ENCODE peak calls at places on chromosome 2, in eight cellular contexts. One of them, this sample, is unnamed.

GRCh38 chr2:143903172-143903856 is 616.6 kb downstream of the ZEB2 start:
- DNase-seq in nephron progenitor cell: no peak
- DNase-seq in AG09319: no peak
- DNase-seq in GM12878: no peak
- DNase-seq in fibroblast of pulmonary artery: peak
- DNase-seq in pancreas: no peak
- DNase-seq in AG10803: peak
- DNase-seq in mammary epithelial cell: peak
- DNase-seq in this sample: no peak

GRCh38 chr2:169828141-169828811 is 1.0 kb downstream of the UBR3 start:
- DNase-seq in GM12878: peak
- DNase-seq in fibroblast of pulmonary artery: peak
- DNase-seq in pancreas: no peak
- DNase-seq in AG09319: no peak
- DNase-seq in mammary epithelial cell: peak
- DNase-seq in AG10803: peak
- DNase-seq in nephron progenitor cell: peak
- DNase-seq in this sample: peak

GRCh38 chr2:118231759-118232158 is 143.5 kb downstream of the INSIG2 start:
- DNase-seq in AG10803: no peak
- DNase-seq in mammary epithelial cell: no peak
- DNase-seq in GM12878: no peak
- DNase-seq in nephron progenitor cell: no peak
- DNase-seq in fibroblast of pulmonary artery: no peak
- DNase-seq in AG09319: no peak
- DNase-seq in pancreas: no peak
- DNase-seq in this sample: no peak

GRCh38 chr2:128162266-128162665 is 71.3 kb downstream of the UGGT1 start:
- DNase-seq in mammary epithelial cell: no peak
- DNase-seq in AG10803: no peak
- DNase-seq in pancreas: no peak
- DNase-seq in AG09319: no peak
- DNase-seq in GM12878: no peak
- DNase-seq in fibroblast of pulmonary artery: no peak
- DNase-seq in nephron progenitor cell: no peak
- DNase-seq in this sample: no peak

GRCh38 chr2:33500177-33500576 is 23.7 kb downstream of the RASGRP3 start:
- DNase-seq in GM12878: no peak
- DNase-seq in AG10803: no peak
- DNase-seq in fibroblast of pulmonary artery: no peak
- DNase-seq in mammary epithelial cell: no peak
- DNase-seq in nephron progenitor cell: no peak
- DNase-seq in pancreas: no peak
- DNase-seq in AG09319: no peak
- DNase-seq in this sample: no peak

GRCh38 chr2:2765176-2765800 is 434.2 kb upstream of the MYT1L start:
- DNase-seq in pancreas: no peak
- DNase-seq in AG10803: no peak
- DNase-seq in GM12878: no peak
- DNase-seq in nephron progenitor cell: no peak
- DNase-seq in fibroblast of pulmonary artery: no peak
- DNase-seq in mammary epithelial cell: no peak
- DNase-seq in AG09319: no peak
- DNase-seq in this sample: no peak

GRCh38 chr2:176093145-176093888 is 796 bp downstream of the HOXD13 start:
- DNase-seq in GM12878: no peak
- DNase-seq in fibroblast of pulmonary artery: no peak
- DNase-seq in AG09319: no peak
- DNase-seq in AG10803: no peak
- DNase-seq in mammary epithelial cell: no peak
- DNase-seq in nephron progenitor cell: peak
- DNase-seq in pancreas: no peak
- DNase-seq in this sample: no peak

GRCh38 chr2:168787782-168788376 is 14.6 kb upstream of the NOSTRIN start:
- DNase-seq in fibroblast of pulmonary artery: no peak
- DNase-seq in GM12878: no peak
- DNase-seq in pancreas: no peak
- DNase-seq in AG10803: no peak
- DNase-seq in mammary epithelial cell: no peak
- DNase-seq in AG09319: no peak
- DNase-seq in nephron progenitor cell: no peak
- DNase-seq in this sample: no peak

GRCh38 chr2:26457241-26457666 is 20.7 kb downstream of the OTOF start:
- DNase-seq in GM12878: no peak
- DNase-seq in pancreas: no peak
- DNase-seq in AG09319: no peak
- DNase-seq in nephron progenitor cell: no peak
- DNase-seq in AG10803: no peak
- DNase-seq in fibroblast of pulmonary artery: no peak
- DNase-seq in mammary epithelial cell: no peak
- DNase-seq in this sample: no peak

GRCh38 chr2:17972991-17973390 is 94.5 kb downstream of the KCNS3 start:
- DNase-seq in AG09319: no peak
- DNase-seq in nephron progenitor cell: no peak
- DNase-seq in GM12878: no peak
- DNase-seq in AG10803: no peak
- DNase-seq in pancreas: no peak
- DNase-seq in fibroblast of pulmonary artery: no peak
- DNase-seq in mammary epithelial cell: no peak
- DNase-seq in this sample: no peak

GRCh38 chr2:56199492-56199891 is 15.7 kb downstream of the CCDC85A start:
- DNase-seq in GM12878: no peak
- DNase-seq in mammary epithelial cell: peak
- DNase-seq in pancreas: no peak
- DNase-seq in nephron progenitor cell: no peak
- DNase-seq in AG10803: peak
- DNase-seq in AG09319: no peak
- DNase-seq in fibroblast of pulmonary artery: peak
- DNase-seq in this sample: peak

GRCh38 chr2:188979119-188979729 is 5.1 kb downstream of the COL3A1 start:
- DNase-seq in GM12878: no peak
- DNase-seq in AG10803: no peak
- DNase-seq in fibroblast of pulmonary artery: no peak
- DNase-seq in AG09319: no peak
- DNase-seq in mammary epithelial cell: no peak
- DNase-seq in nephron progenitor cell: no peak
- DNase-seq in pancreas: no peak
- DNase-seq in this sample: no peak

GRCh38 chr2:73925033-73925704 is 1.5 kb upstream of the DGUOK start:
- DNase-seq in mammary epithelial cell: no peak
- DNase-seq in fibroblast of pulmonary artery: no peak
- DNase-seq in AG10803: no peak
- DNase-seq in GM12878: no peak
- DNase-seq in nephron progenitor cell: no peak
- DNase-seq in AG09319: no peak
- DNase-seq in pancreas: no peak
- DNase-seq in this sample: no peak

GRCh38 chr2:29296585-29296984 is 181.4 kb downstream of the CLIP4 start:
- DNase-seq in mammary epithelial cell: no peak
- DNase-seq in fibroblast of pulmonary artery: no peak
- DNase-seq in nephron progenitor cell: no peak
- DNase-seq in pancreas: no peak
- DNase-seq in AG10803: no peak
- DNase-seq in AG09319: no peak
- DNase-seq in GM12878: no peak
- DNase-seq in this sample: no peak

GRCh38 chr2:29293830-29294438 is 178.7 kb downstream of the CLIP4 start:
- DNase-seq in mammary epithelial cell: peak
- DNase-seq in AG10803: peak
- DNase-seq in AG09319: no peak
- DNase-seq in GM12878: no peak
- DNase-seq in fibroblast of pulmonary artery: peak
- DNase-seq in nephron progenitor cell: peak
- DNase-seq in pancreas: peak
- DNase-seq in this sample: no peak

GRCh38 chr2:29290293-29291052 is 175.3 kb downstream of the CLIP4 start:
- DNase-seq in AG09319: no peak
- DNase-seq in nephron progenitor cell: no peak
- DNase-seq in mammary epithelial cell: no peak
- DNase-seq in pancreas: no peak
- DNase-seq in AG10803: no peak
- DNase-seq in fibroblast of pulmonary artery: no peak
- DNase-seq in GM12878: no peak
- DNase-seq in this sample: no peak

GRCh38 chr2:29295843-29296242 is 180.6 kb downstream of the CLIP4 start:
- DNase-seq in mammary epithelial cell: no peak
- DNase-seq in GM12878: no peak
- DNase-seq in pancreas: peak
- DNase-seq in nephron progenitor cell: peak
- DNase-seq in fibroblast of pulmonary artery: peak
- DNase-seq in AG10803: peak
- DNase-seq in AG09319: no peak
- DNase-seq in this sample: peak
- TF ChIP-seq CTCF in mammary epithelial cell: peak
- TF ChIP-seq CTCF in GM12878: peak
- TF ChIP-seq CTCF in pancreas: peak
- TF ChIP-seq CTCF in nephron progenitor cell: no peak
- TF ChIP-seq CTCF in fibroblast of pulmonary artery: peak
- TF ChIP-seq CTCF in AG10803: peak
- TF ChIP-seq CTCF in AG09319: peak
- TF ChIP-seq CTCF in this sample: peak

GRCh38 chr2:160377204-160377995 is 116.2 kb downstream of the RBMS1 start:
- DNase-seq in mammary epithelial cell: no peak
- DNase-seq in AG10803: no peak
- DNase-seq in pancreas: no peak
- DNase-seq in AG09319: no peak
- DNase-seq in fibroblast of pulmonary artery: peak
- DNase-seq in nephron progenitor cell: no peak
- DNase-seq in GM12878: no peak
- DNase-seq in this sample: no peak
- TF ChIP-seq CTCF in mammary epithelial cell: no peak
- TF ChIP-seq CTCF in AG10803: no peak
- TF ChIP-seq CTCF in pancreas: no peak
- TF ChIP-seq CTCF in AG09319: no peak
- TF ChIP-seq CTCF in fibroblast of pulmonary artery: peak
- TF ChIP-seq CTCF in nephron progenitor cell: no peak
- TF ChIP-seq CTCF in GM12878: no peak
- TF ChIP-seq CTCF in this sample: peak

GRCh38 chr2:218569661-218570500 is 1.2 kb downstream of the CNOT9 start:
- DNase-seq in nephron progenitor cell: no peak
- DNase-seq in AG09319: no peak
- DNase-seq in fibroblast of pulmonary artery: peak
- DNase-seq in mammary epithelial cell: peak
- DNase-seq in AG10803: peak
- DNase-seq in GM12878: no peak
- DNase-seq in pancreas: no peak
- DNase-seq in this sample: peak

GRCh38 chr2:218566296-218566695 is 1.9 kb downstream of the USP37 start:
- DNase-seq in AG09319: no peak
- DNase-seq in GM12878: no peak
- DNase-seq in pancreas: no peak
- DNase-seq in AG10803: no peak
- DNase-seq in nephron progenitor cell: no peak
- DNase-seq in mammary epithelial cell: no peak
- DNase-seq in fibroblast of pulmonary artery: no peak
- DNase-seq in this sample: no peak

GRCh38 chr2:218567797-218568189 is 358 bp downstream of the USP37 start:
- DNase-seq in nephron progenitor cell: no peak
- DNase-seq in fibroblast of pulmonary artery: no peak
- DNase-seq in pancreas: no peak
- DNase-seq in mammary epithelial cell: no peak
- DNase-seq in AG09319: no peak
- DNase-seq in AG10803: no peak
- DNase-seq in GM12878: no peak
- DNase-seq in this sample: peak

GRCh38 chr2:218569038-218569431 is 396 bp downstream of the CNOT9 start:
- DNase-seq in pancreas: peak
- DNase-seq in nephron progenitor cell: peak
- DNase-seq in mammary epithelial cell: peak
- DNase-seq in AG10803: peak
- DNase-seq in AG09319: no peak
- DNase-seq in GM12878: no peak
- DNase-seq in fibroblast of pulmonary artery: peak
- DNase-seq in this sample: peak

DNA sequence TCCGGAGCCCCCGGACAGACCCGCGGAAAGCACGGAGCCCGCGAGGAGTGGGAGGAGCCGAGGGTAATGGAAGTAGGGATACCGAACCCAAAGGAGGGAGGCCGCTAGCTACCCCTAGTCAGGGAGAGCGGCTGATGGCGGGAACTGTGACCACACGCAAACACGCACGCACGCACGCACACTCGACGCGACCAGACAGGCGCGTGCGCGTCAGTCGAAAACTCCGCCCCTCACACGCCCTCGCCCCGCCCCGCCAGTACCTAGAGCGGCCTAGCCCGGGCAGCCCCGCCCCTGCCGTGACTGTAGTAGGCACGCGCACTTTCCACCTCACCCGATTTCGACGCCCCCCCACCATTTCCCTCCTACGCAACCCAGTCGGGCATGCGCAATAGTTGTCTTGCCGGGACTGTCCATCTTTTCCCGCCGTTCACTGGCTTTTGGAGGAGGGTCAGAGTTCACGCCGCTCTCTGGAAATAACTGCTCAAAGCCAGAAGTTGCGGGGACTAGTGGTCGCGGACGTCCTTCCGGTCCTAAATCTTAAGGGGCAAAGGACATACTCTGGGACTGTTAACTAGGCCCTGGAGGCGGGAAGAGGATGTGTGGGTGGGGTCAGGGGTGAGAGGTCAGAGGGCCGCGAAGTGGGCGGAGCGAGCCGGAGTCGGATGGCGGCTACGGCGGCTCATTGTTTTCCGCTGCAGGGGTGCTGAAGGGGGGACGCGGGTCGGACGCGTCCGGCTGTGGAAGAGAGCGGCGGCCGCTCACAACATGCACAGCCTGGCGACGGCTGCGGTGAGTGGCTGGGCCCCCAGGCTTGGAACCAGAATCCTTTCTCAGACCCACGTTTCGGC is at the start of the genes CNOT9 and USP37:
- DNase-seq in GM12878: peak
- DNase-seq in nephron progenitor cell: peak
- DNase-seq in mammary epithelial cell: peak
- DNase-seq in fibroblast of pulmonary artery: peak
- DNase-seq in AG09319: peak
- DNase-seq in pancreas: peak
- DNase-seq in AG10803: peak
- DNase-seq in this sample: peak
- TF ChIP-seq CTCF in GM12878: no peak
- TF ChIP-seq CTCF in nephron progenitor cell: no peak
- TF ChIP-seq CTCF in mammary epithelial cell: no peak
- TF ChIP-seq CTCF in fibroblast of pulmonary artery: no peak
- TF ChIP-seq CTCF in AG09319: no peak
- TF ChIP-seq CTCF in pancreas: no peak
- TF ChIP-seq CTCF in AG10803: no peak
- TF ChIP-seq CTCF in this sample: no peak

DNA sequence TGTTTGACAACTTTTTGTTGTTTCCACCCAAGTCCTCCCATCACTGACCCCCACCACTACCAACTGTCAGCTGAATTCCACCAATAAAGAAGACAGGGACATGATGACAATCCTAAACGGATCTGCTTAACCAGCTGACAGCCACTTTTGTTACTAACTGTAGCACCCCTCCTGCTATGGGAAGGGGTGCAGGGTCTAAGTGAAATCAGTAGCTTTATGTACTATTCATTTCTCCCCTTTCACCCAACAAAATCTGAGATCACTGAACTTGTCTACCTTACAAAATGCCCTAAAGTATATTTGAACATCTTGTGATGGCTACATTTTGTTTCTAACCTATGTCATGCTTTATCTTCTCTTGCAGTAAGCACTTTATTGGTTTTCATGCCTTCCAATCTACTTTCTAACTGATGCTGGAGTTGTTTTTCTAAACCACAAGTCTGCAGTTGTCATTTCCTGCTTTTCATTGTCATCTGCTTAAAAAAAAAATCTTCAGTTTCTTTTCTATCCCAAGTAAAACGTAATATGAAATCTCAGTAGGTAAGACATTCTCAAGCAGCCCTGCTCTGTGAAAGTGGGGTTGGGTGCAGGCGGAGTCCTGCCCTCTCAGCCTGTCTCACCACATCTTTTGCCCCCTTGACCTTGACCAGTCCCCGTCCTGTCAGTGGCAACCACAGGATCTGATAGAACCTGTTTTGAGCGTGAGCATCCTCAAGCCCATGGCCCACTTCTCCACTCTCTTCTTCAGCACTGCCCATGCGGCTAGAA is 80.2 kb upstream of the CPO start:
- DNase-seq in mammary epithelial cell: no peak
- DNase-seq in nephron progenitor cell: no peak
- DNase-seq in AG09319: no peak
- DNase-seq in pancreas: no peak
- DNase-seq in AG10803: no peak
- DNase-seq in GM12878: no peak
- DNase-seq in fibroblast of pulmonary artery: no peak
- DNase-seq in this sample: no peak
- TF ChIP-seq CTCF in mammary epithelial cell: no peak
- TF ChIP-seq CTCF in nephron progenitor cell: no peak
- TF ChIP-seq CTCF in AG09319: no peak
- TF ChIP-seq CTCF in pancreas: no peak
- TF ChIP-seq CTCF in AG10803: no peak
- TF ChIP-seq CTCF in GM12878: no peak
- TF ChIP-seq CTCF in fibroblast of pulmonary artery: no peak
- TF ChIP-seq CTCF in this sample: no peak